ENCODE peak calls at places on chromosomes 1 and 21, in nine cellular contexts. B, W, K, J, R, Z, Q, C and Y are unnamed samples. For H3K4me1, the result is how much of the 10 kb centered on the place peaks cover.

GRCh38 chr1:24803987-24804530 is 58.8 kb downstream of the CLIC4 start:
- DNase-seq in J (no peak), B (no peak), K (no peak), Z (no peak), C (no peak), Q (no peak), W (no peak), R (no peak), Y (no peak)

GRCh38 chr21:46437096-46437498 is 21.6 kb upstream of the DIP2A start:
- DNase-seq in B (no peak), Z (no peak), J (no peak), Q (no peak), K (no peak), C (no peak), W (no peak), R (no peak), Y (no peak)

GRCh38 chr1:25854554-25854953 is 4.7 kb downstream of the AUNIP start:
- DNase-seq in B (no peak), W (no peak), J (no peak), R (no peak), C (no peak), Q (no peak), K (no peak), Z (no peak), Y (peak)

GRCh38 chr1:12773438-12773837 is at the start of gene PRAMEF12:
- DNase-seq in R (no peak), C (no peak), W (no peak), K (no peak), Q (no peak), Z (no peak), J (no peak), B (no peak), Y (no peak)

GRCh38 chr1:178192686-178193085 is 98.8 kb downstream of the RASAL2 start:
- DNase-seq in J (no peak), B (no peak), R (peak), Z (peak), K (peak), Q (no peak), C (no peak), W (peak), Y (no peak)

GRCh38 chr1:10696977-10697376 is 99.5 kb downstream of the CASZ1 start:
- DNase-seq in B (no peak), Q (no peak), K (peak), J (no peak), R (no peak), Z (no peak), C (no peak), W (peak), Y (no peak)

GRCh38 chr1:225950905-225951351 is 9.9 kb upstream of the LEFTY2 start:
- DNase-seq in W (no peak), B (no peak), Q (no peak), R (no peak), C (no peak), Z (no peak), K (no peak), J (no peak), Y (no peak)

GRCh38 chr1:228478326-228478725 is 8.9 kb upstream of the RNF187 start:
- DNase-seq in Z (no peak), W (no peak), K (no peak), J (no peak), Q (no peak), C (no peak), R (no peak), B (no peak), Y (no peak)

GRCh38 chr1:36352141-36352909 is 28.9 kb upstream of the EVA1B start:
- DNase-seq in K (no peak), J (no peak), Q (no peak), W (peak), Z (no peak), B (no peak), R (no peak), C (no peak), Y (no peak)

GRCh38 chr21:26717146-26717739 is 128.0 kb downstream of the ADAMTS1 start:
- DNase-seq in Q (no peak), K (no peak), Z (no peak), B (no peak), W (no peak), J (no peak), R (no peak), C (peak), Y (no peak)

GRCh38 chr1:182568647-182569284 is 20.3 kb downstream of the RNASEL start:
- DNase-seq in J (no peak), B (no peak), Z (no peak), R (no peak), W (no peak), Q (no peak), C (no peak), K (no peak), Y (no peak)

GRCh38 chr1:108612496-108612895 is 48.4 kb downstream of the HENMT1 start:
- DNase-seq in K (no peak), J (no peak), Q (no peak), C (no peak), W (no peak), B (no peak), R (no peak), Z (no peak), Y (no peak)

GRCh38 chr1:26044971-26045711 is 777 bp downstream of the SLC30A2 start:
- DNase-seq in Q (no peak), K (no peak), W (no peak), R (peak), Z (no peak), C (no peak), J (no peak), B (peak), Y (no peak)

GRCh38 chr21:41167348-41168342 is at the start of gene BACE2:
- DNase-seq in Z (peak), C (peak), W (peak), K (peak), Q (peak), R (peak), J (peak), B (peak), Y (no peak)

GRCh38 chr1:172489847-172490246 is 43.1 kb upstream of the SUCO start:
- DNase-seq in J (no peak), B (no peak), R (no peak), Z (no peak), C (no peak), K (no peak), W (no peak), Q (no peak), Y (no peak)

GRCh38 chr1:58785424-58786058 is 1.7 kb upstream of the JUN start:
- DNase-seq in R (peak), Z (peak), B (peak), W (peak), J (peak), Q (no peak), K (peak), C (peak), Y (peak)

GRCh38 chr1:51555866-51556619 is 37.0 kb upstream of the EPS15 start:
- DNase-seq in R (no peak), B (no peak), Z (no peak), Q (no peak), W (no peak), J (no peak), C (no peak), K (no peak), Y (no peak)

GRCh38 chr21:21688877-21689276 is 690.7 kb downstream of the NCAM2 start:
- DNase-seq in J (no peak), Q (no peak), Z (no peak), C (peak), W (peak), B (no peak), K (no peak), R (no peak), Y (peak)

GRCh38 chr1:2376261-2376741 is 15.1 kb downstream of the MORN1 start:
- DNase-seq in R (peak), Z (no peak), K (no peak), B (no peak), Q (no peak), J (no peak), W (no peak), C (no peak), Y (no peak)

GRCh38 chr1:27542463-27543273 is 52.7 kb upstream of the WASF2 start:
- DNase-seq in C (no peak), Q (no peak), R (peak), Z (peak), B (peak), J (no peak), K (peak), W (peak), Y (peak)

GRCh38 chr1:161258439-161259386 is at the start of gene PCP4L1:
- DNase-seq in Q (no peak), J (peak), K (peak), B (peak), R (peak), C (peak), W (peak), Z (peak), Y (no peak)

GRCh38 chr1:86914998-86915736 is 732 bp downstream of the HS2ST1 start:
- DNase-seq in K (peak), Z (peak), J (peak), B (peak), W (peak), C (peak), R (peak), Q (peak), Y (peak)

GRCh38 chr1:156781585-156782186 is 14.4 kb downstream of the PRCC start:
- DNase-seq in Q (no peak), C (no peak), W (peak), Z (no peak), B (no peak), K (no peak), J (no peak), R (no peak), Y (no peak)

GRCh38 chr1:225691861-225692516 is 39.1 kb upstream of the ENAH start:
- DNase-seq in J (no peak), B (no peak), Q (no peak), C (no peak), K (no peak), Z (no peak), W (peak), R (no peak), Y (peak)

GRCh38 chr1:168485048-168485447 is 58.7 kb downstream of the XCL2 start:
- DNase-seq in B (no peak), C (no peak), J (no peak), Q (no peak), W (peak), R (peak), Z (no peak), K (peak), Y (no peak)

GRCh38 chr1:244652699-244653438 is at the start of gene DESI2:
- DNase-seq in Z (peak), Q (peak), K (peak), B (peak), J (peak), R (peak), W (peak), C (peak), Y (peak)

GRCh38 chr1:9538669-9539164 is 548 bp upstream of the SLC25A33 start:
- DNase-seq in Q (no peak), B (peak), R (no peak), W (no peak), C (no peak), J (peak), Z (no peak), K (peak), Y (peak)

GRCh38 chr1:161223805-161224694 is 622 bp upstream of the APOA2 start:
- DNase-seq in Z (no peak), J (no peak), W (no peak), B (no peak), R (no peak), C (no peak), Q (no peak), K (no peak), Y (no peak)

GRCh38 chr1:193919827-193920226 is 733.4 kb upstream of the B3GALT2 start:
- DNase-seq in J (no peak), Q (no peak), Z (no peak), K (no peak), C (no peak), R (no peak), B (no peak), W (peak), Y (no peak)

GRCh38 chr1:89516055-89516454 is 8.6 kb upstream of the LRRC8B start:
- DNase-seq in K (no peak), Q (no peak), W (peak), B (no peak), Z (no peak), R (no peak), C (no peak), J (no peak), Y (no peak)

GRCh38 chr1:204280099-204280498 is 66.3 kb upstream of the GOLT1A start:
- DNase-seq in B (no peak), W (no peak), C (no peak), Q (no peak), R (no peak), J (no peak), K (no peak), Z (no peak), Y (no peak)

DNA sequence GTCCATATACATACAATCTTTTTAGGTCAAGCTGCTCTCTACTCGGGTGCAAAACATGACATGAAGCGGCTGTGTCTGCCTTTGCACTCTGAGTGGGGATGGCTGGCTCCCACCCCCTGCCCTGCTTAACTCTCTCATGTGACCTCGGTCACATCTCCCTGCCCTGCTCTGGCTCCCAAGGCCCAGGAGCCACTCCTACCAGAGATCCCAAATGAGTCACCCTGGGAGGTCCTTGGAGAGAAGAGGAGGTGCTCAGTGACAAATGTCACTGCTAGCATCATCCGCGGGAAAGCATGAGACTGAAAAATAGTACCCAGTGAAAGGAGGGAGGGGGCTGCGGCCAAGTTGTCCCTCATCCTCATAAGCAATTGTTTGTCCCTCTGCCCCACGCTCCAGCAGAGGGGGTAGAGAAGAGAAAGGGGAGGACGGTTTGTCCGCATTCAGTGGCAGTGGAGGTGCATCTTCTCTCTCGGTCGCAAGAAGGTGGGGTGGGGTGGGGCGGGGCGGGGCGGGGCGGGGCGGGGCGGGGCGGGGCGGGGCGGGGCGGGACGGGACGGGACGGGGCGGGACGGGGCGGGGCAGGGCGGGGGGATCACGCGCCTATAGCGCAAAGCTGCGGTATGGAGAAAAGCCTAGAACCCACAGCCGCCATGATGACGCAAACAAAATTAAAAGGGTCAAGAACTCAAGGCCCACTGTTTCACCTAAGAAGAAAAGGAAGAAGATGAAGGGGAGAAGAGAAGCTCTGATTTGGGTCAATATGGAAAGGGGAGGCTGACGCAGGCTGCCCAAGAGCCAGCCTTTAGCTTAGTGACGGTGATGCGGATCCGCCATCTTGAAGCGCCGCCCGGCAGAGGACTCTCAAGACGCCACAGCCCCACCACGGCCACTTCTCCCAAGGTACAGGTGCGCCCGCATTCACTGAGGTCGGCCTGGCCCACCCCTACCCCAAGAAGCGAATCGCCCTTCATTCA is 66.2 kb downstream of the CD46 start:
- DNase-seq in C (no peak), W (no peak), Z (no peak), R (peak), K (peak), B (peak), Q (no peak), J (no peak), Y (no peak)
- H3K4me1 ChIP-seq in C (under half), W (under half), Z (half or more), R (under half), K (under half), B (half or more), Q (half or more), J (under half), Y (under half)

GRCh38 chr21:45109831-45110492 is 35.6 kb downstream of the ADARB1 start:
- DNase-seq in B (no peak), Z (no peak), Q (no peak), W (peak), C (peak), J (no peak), K (no peak), R (no peak), Y (no peak)
- H3K4me1 ChIP-seq in B (half or more), Z (under half), Q (under half), W (under half), C (under half), J (under half), K (under half), R (under half), Y (under half)

GRCh38 chr1:235989105-235989504 is 75.8 kb downstream of the NID1 start:
- DNase-seq in K (no peak), B (no peak), R (no peak), W (no peak), J (no peak), C (no peak), Q (no peak), Z (no peak), Y (no peak)
- H3K4me1 ChIP-seq in K (under half), B (under half), R (under half), W (under half), J (under half), C (under half), Q (under half), Z (under half), Y (under half)

GRCh38 chr1:23525558-23526174 is 5.4 kb downstream of the E2F2 start:
- DNase-seq in K (no peak), B (no peak), R (no peak), J (no peak), Z (no peak), Q (no peak), W (no peak), C (peak), Y (peak)

GRCh38 chr1:23524716-23525401 is 6.2 kb downstream of the E2F2 start:
- DNase-seq in Z (peak), B (no peak), K (no peak), W (no peak), R (peak), J (peak), Q (no peak), C (peak), Y (peak)

GRCh38 chr1:23528245-23528978 is 2.6 kb downstream of the E2F2 start:
- DNase-seq in J (peak), Q (peak), R (peak), W (peak), K (peak), B (peak), Z (peak), C (peak), Y (peak)

GRCh38 chr1:23527366-23527765 is 3.7 kb downstream of the E2F2 start:
- DNase-seq in R (no peak), C (no peak), J (no peak), Q (no peak), B (no peak), W (no peak), K (no peak), Z (no peak), Y (no peak)

GRCh38 chr1:23526329-23527041 is 4.5 kb downstream of the E2F2 start:
- DNase-seq in K (no peak), W (no peak), R (no peak), J (no peak), Z (no peak), C (peak), Q (no peak), B (no peak), Y (no peak)
- H3K4me1 ChIP-seq in K (under half), W (under half), R (under half), J (half or more), Z (under half), C (under half), Q (under half), B (under half), Y (half or more)

DNA sequence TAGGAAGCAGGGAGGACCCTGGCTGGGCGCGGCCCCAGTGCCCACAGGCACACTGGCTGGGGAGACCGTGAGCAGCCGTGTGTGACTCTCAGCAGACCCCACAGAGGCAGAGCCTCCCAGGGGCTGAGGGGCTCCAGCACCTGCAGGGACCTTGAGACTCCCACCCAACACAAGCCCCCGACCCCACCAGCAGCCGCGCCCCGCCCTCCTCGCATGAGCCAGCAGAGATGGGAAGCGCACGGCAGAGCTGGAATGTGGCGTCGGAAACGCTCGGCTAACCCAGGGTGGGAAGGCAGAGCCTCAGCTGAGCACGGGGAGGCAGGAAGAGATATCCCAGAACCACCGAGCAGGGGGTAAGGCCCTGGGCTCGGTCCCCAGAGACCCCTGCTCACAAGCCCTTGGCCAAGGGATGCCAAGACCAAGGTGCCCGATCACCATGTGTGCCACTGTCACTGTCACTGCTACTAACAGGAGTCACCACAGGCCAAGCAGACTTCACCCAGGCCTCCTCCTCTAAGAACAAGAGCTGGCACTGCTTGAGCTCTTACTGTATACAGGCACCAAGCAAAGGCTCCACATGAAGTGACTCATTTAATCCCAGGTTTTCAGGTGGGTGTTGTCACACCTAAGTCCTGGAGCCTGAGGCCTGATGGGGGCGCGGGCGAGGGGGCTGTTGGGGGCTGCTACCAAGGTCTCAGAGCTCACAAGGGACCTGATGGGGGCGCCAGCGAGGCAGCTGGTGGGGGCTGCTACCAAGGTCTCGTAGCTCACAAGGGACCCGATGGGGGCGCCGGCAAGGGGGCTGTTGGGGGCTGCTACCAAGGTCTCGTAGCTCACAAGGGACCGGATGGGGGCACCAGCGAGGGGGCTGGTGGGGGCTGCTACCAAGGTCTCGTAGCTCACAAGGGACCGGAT is 20.1 kb downstream of the MEGF6 start:
- DNase-seq in Q (no peak), B (no peak), W (no peak), Z (no peak), K (no peak), J (no peak), C (no peak), R (no peak), Y (no peak)
- H3K4me1 ChIP-seq in Q (under half), B (under half), W (under half), Z (under half), K (under half), J (under half), C (under half), R (under half), Y (under half)

GRCh38 chr1:63787875-63788274 is 14.1 kb downstream of the ROR1 start:
- DNase-seq in K (no peak), Z (peak), J (no peak), W (no peak), R (peak), Q (no peak), B (no peak), C (no peak), Y (no peak)

GRCh38 chr1:63780541-63780940 is 6.7 kb downstream of the ROR1 start:
- DNase-seq in Q (no peak), W (no peak), B (no peak), J (no peak), R (no peak), Z (no peak), C (no peak), K (no peak), Y (no peak)

GRCh38 chr1:63784083-63784482 is 10.3 kb downstream of the ROR1 start:
- DNase-seq in C (no peak), Z (no peak), R (no peak), Q (no peak), K (no peak), B (no peak), J (no peak), W (no peak), Y (no peak)

GRCh38 chr1:63782982-63783381 is 9.2 kb downstream of the ROR1 start:
- DNase-seq in B (no peak), Z (no peak), C (no peak), J (no peak), K (no peak), Q (no peak), R (no peak), W (no peak), Y (no peak)

GRCh38 chr1:63784489-63785390 is 10.9 kb downstream of the ROR1 start:
- DNase-seq in W (no peak), C (no peak), Q (no peak), J (no peak), B (no peak), Z (no peak), K (no peak), R (no peak), Y (no peak)
- H3K4me1 ChIP-seq in W (under half), C (under half), Q (under half), J (under half), B (half or more), Z (under half), K (under half), R (under half), Y (under half)

DNA sequence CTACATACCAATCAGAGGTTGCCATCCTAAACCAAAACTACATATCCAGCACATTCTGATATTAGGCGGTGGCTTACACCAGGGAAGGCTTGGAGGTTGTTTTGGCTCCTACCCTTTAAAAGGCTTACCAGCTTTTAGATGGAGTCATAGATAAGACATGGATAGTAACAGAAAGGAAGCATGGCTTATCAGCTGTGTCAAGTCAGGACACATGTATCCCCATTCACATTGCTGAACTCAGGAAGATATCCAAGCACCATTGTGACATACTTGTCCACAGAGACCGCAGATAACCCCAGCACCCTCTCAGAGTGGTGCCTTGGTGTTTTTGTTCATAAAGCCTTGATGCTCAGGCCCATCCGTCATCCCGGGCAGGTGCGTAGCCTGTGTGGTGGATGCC is 39.7 kb downstream of the ADARB1 start:
- DNase-seq in R (no peak), W (no peak), Q (no peak), K (no peak), J (no peak), Z (no peak), B (no peak), C (no peak), Y (no peak)
- H3K4me1 ChIP-seq in R (under half), W (under half), Q (under half), K (under half), J (under half), Z (under half), B (half or more), C (under half), Y (under half)